ENCODE peak calls at places on chromosome 13, in nine cellular contexts. One of them, this sample, is unnamed.

GRCh38 chr13:109779074-109779473 is 7.3 kb downstream of the IRS2 start:
- DNase-seq in body of pancreas: no peak
- DNase-seq in A549: no peak
- DNase-seq in lower leg skin: no peak
- DNase-seq in heart left ventricle: no peak
- DNase-seq in tibial nerve: no peak
- DNase-seq in HCT116: no peak
- DNase-seq in thyroid gland: no peak
- DNase-seq in suprapubic skin: no peak
- DNase-seq in this sample: no peak

GRCh38 chr13:33208290-33208990 is 77.1 kb downstream of the STARD13 start:
- DNase-seq in body of pancreas: no peak
- DNase-seq in A549: no peak
- DNase-seq in lower leg skin: no peak
- DNase-seq in heart left ventricle: no peak
- DNase-seq in tibial nerve: no peak
- DNase-seq in HCT116: no peak
- DNase-seq in thyroid gland: no peak
- DNase-seq in suprapubic skin: no peak
- DNase-seq in this sample: no peak

GRCh38 chr13:52399708-52400107 is 6.3 kb downstream of the THSD1 start:
- DNase-seq in body of pancreas: no peak
- DNase-seq in A549: peak; percentile 46
- DNase-seq in lower leg skin: no peak
- DNase-seq in heart left ventricle: no peak
- DNase-seq in tibial nerve: no peak
- DNase-seq in HCT116: no peak
- DNase-seq in thyroid gland: no peak
- DNase-seq in suprapubic skin: no peak
- DNase-seq in this sample: no peak

GRCh38 chr13:112234131-112234875 is 141.9 kb upstream of the SPACA7 start:
- DNase-seq in body of pancreas: no peak
- DNase-seq in A549: no peak
- DNase-seq in lower leg skin: peak; percentile 74
- DNase-seq in heart left ventricle: no peak
- DNase-seq in tibial nerve: no peak
- DNase-seq in HCT116: no peak
- DNase-seq in thyroid gland: no peak
- DNase-seq in suprapubic skin: no peak
- DNase-seq in this sample: no peak

GRCh38 chr13:81488021-81488420 is 1147.1 kb upstream of the SPRY2 start:
- DNase-seq in body of pancreas: no peak
- DNase-seq in A549: no peak
- DNase-seq in lower leg skin: no peak
- DNase-seq in heart left ventricle: no peak
- DNase-seq in tibial nerve: no peak
- DNase-seq in HCT116: no peak
- DNase-seq in thyroid gland: no peak
- DNase-seq in suprapubic skin: no peak
- DNase-seq in this sample: no peak

GRCh38 chr13:110448230-110448629 is 113.3 kb downstream of the RAB20 start:
- DNase-seq in body of pancreas: no peak
- DNase-seq in A549: no peak
- DNase-seq in lower leg skin: peak; percentile 48
- DNase-seq in heart left ventricle: no peak
- DNase-seq in tibial nerve: no peak
- DNase-seq in HCT116: peak; percentile 43
- DNase-seq in thyroid gland: no peak
- DNase-seq in suprapubic skin: no peak
- DNase-seq in this sample: peak; percentile 82

GRCh38 chr13:23449386-23450162 is 16.1 kb upstream of the SACS start:
- DNase-seq in body of pancreas: no peak
- DNase-seq in A549: no peak
- DNase-seq in lower leg skin: no peak
- DNase-seq in heart left ventricle: no peak
- DNase-seq in tibial nerve: no peak
- DNase-seq in HCT116: no peak
- DNase-seq in thyroid gland: no peak
- DNase-seq in suprapubic skin: no peak
- DNase-seq in this sample: no peak

GRCh38 chr13:114108141-114108761 is 24.2 kb downstream of the RASA3 start:
- DNase-seq in body of pancreas: no peak
- DNase-seq in A549: no peak
- DNase-seq in lower leg skin: peak; percentile 77
- DNase-seq in heart left ventricle: peak; percentile 17
- DNase-seq in tibial nerve: peak; percentile 11
- DNase-seq in HCT116: no peak
- DNase-seq in thyroid gland: no peak
- DNase-seq in suprapubic skin: peak; percentile 57
- DNase-seq in this sample: no peak

GRCh38 chr13:48264052-48264451 is 31.0 kb downstream of the ITM2B start:
- DNase-seq in body of pancreas: no peak
- DNase-seq in A549: no peak
- DNase-seq in lower leg skin: no peak
- DNase-seq in heart left ventricle: no peak
- DNase-seq in tibial nerve: no peak
- DNase-seq in HCT116: no peak
- DNase-seq in thyroid gland: no peak
- DNase-seq in suprapubic skin: no peak
- DNase-seq in this sample: no peak

GRCh38 chr13:114200673-114201005 is 21.6 kb downstream of the CFAP97D2 start:
- DNase-seq in body of pancreas: no peak
- DNase-seq in A549: no peak
- DNase-seq in lower leg skin: no peak
- DNase-seq in heart left ventricle: no peak
- DNase-seq in tibial nerve: no peak
- DNase-seq in HCT116: no peak
- DNase-seq in thyroid gland: peak; percentile 30
- DNase-seq in suprapubic skin: no peak
- DNase-seq in this sample: no peak

GRCh38 chr13:99506632-99507031 is 5.4 kb downstream of the TM9SF2 start:
- DNase-seq in body of pancreas: no peak
- DNase-seq in A549: no peak
- DNase-seq in lower leg skin: no peak
- DNase-seq in heart left ventricle: no peak
- DNase-seq in tibial nerve: no peak
- DNase-seq in HCT116: no peak
- DNase-seq in thyroid gland: no peak
- DNase-seq in suprapubic skin: no peak
- DNase-seq in this sample: no peak

GRCh38 chr13:42650470-42650869 is 76.5 kb downstream of the TNFSF11 start:
- DNase-seq in body of pancreas: no peak
- DNase-seq in A549: no peak
- DNase-seq in lower leg skin: no peak
- DNase-seq in heart left ventricle: no peak
- DNase-seq in tibial nerve: no peak
- DNase-seq in HCT116: no peak
- DNase-seq in thyroid gland: no peak
- DNase-seq in suprapubic skin: no peak
- DNase-seq in this sample: no peak

DNA sequence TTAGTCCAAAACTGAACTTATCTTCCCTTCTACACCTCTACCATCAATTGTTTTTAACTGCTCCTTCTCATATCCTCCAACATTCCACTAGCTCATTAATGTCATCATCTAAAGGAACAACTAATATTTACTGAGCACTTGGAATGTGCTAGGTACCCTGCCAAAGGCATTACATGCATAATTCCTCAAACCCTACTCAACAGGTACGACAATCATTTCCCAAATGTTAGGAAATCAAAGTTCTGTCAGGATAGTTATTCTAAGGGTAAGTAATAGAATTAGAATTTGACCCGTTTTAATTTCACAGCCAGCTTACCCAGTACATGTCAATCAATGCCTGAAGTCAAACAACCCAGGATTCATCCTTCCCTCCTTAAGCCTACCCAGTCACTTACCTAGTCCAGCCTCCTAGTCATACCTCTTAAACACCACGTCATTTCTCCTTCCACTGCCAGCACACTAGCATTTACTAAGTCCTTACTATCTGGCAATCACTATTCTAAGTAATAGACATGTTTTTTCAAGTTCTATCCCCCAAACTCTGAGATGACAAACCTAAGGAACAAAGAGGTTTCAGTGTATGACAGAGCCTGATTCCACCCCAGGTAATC is 2.4 kb downstream of the LNX2 start:
- DNase-seq in body of pancreas: peak; percentile 70
- DNase-seq in A549: no peak
- DNase-seq in lower leg skin: no peak
- DNase-seq in heart left ventricle: no peak
- DNase-seq in tibial nerve: no peak
- DNase-seq in HCT116: no peak
- DNase-seq in thyroid gland: no peak
- DNase-seq in suprapubic skin: no peak
- DNase-seq in this sample: no peak
- TF ChIP-seq POLR2A in body of pancreas: no peak
- TF ChIP-seq POLR2A in A549: no peak
- TF ChIP-seq POLR2A in lower leg skin: no peak
- TF ChIP-seq POLR2A in heart left ventricle: no peak
- TF ChIP-seq POLR2A in tibial nerve: no peak
- TF ChIP-seq POLR2A in HCT116: no peak
- TF ChIP-seq POLR2A in thyroid gland: no peak
- TF ChIP-seq POLR2A in suprapubic skin: no peak
- TF ChIP-seq POLR2A in this sample: no peak

DNA sequence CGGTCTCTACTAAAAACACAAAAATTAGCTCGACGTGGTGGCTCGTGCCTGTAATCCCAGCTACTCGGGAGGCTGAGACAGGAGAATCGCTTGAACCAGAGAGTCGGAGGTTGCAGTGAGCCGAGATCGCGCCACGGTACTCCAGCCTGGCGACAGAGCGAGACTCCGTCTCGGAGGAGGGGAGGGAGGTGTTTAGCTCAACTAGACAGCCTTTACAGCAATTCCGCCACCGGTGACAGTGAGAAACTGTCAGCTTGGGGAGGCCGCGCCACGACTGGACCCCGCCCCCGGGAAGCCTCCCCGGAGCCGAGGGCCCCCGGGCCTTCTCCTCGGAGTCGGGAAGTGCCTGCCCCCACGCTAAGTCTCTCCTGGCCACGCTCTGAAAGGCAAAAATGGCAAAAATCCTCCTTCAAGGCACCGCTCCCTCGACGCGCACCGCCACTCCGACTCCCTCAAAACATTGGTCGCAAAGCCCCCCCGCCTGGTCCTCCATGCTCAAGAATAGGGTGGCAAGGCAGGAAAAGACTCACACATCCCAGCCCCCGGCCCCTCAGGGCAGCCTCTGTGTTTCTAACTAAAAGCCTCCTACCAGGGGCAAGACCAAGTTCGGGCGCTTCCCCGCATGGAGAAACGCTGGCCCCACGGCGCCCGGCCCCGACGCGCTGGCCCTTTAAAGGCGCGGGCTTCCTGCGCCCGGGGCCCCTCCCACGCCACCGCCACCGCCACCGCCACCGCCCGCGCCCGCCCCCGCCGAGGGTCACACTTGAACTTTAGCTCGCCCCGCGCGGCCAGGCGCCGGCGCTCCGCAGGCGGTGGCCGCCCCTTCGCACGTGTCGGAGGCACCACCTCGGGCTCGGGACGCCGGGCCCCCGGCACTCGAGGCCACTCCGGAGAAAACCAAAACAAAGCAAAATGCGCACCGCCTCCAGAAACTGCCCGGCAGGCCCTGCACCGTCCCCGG is 2.1 kb downstream of the FOXO1 start:
- DNase-seq in body of pancreas: peak; percentile 80
- DNase-seq in A549: peak; percentile 46
- DNase-seq in lower leg skin: peak; percentile 96
- DNase-seq in heart left ventricle: peak; percentile 90
- DNase-seq in tibial nerve: peak; percentile 73
- DNase-seq in HCT116: no peak
- DNase-seq in thyroid gland: peak; percentile 84
- DNase-seq in suprapubic skin: peak; percentile 82
- DNase-seq in this sample: no peak
- TF ChIP-seq POLR2A in body of pancreas: peak; percentile 65
- TF ChIP-seq POLR2A in A549: no peak
- TF ChIP-seq POLR2A in lower leg skin: no peak
- TF ChIP-seq POLR2A in heart left ventricle: peak; percentile 73
- TF ChIP-seq POLR2A in tibial nerve: peak; percentile 66
- TF ChIP-seq POLR2A in HCT116: peak; percentile 26
- TF ChIP-seq POLR2A in thyroid gland: peak; percentile 19
- TF ChIP-seq POLR2A in suprapubic skin: peak; percentile 55
- TF ChIP-seq POLR2A in this sample: no peak

DNA sequence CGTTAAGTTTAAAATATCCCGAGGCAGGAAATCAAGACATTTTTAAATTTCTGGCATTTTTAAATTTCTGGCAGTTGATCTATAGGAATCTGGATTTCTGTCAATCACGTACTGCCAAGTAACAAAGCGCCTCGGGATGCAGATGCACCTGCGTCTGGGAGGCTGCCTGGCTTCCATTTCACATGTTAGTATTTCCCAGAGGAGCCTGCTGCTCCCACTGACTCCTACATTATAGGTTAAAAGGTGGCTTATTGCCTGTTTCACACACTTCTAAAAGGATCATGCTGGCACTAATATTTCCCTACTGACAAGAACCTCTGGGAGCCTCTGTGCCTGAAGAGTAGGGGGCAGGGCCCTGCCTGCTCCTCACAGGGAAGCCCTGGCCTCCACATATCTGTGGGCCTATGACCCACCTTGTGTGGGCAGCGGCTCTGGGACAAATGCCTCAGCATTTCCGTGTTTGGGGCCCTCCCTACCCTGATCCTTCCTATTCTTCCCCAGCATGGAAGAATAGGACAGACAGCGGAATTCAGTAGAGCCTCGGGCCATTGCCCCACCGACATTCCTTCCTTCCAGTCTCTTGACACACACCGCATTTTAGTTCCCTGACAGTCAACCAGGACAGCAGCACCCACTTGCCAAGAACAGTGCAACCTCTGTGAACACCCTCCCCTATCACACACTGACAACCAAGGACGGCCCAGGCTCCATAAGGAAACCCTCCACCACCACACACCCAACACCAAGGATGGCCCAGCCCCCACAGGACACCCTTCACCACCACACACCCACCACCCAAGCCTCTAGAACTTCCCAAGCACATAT is 62.6 kb upstream of the ATP12A start:
- DNase-seq in body of pancreas: no peak
- DNase-seq in A549: no peak
- DNase-seq in lower leg skin: peak; percentile 32
- DNase-seq in heart left ventricle: no peak
- DNase-seq in tibial nerve: no peak
- DNase-seq in HCT116: no peak
- DNase-seq in thyroid gland: no peak
- DNase-seq in suprapubic skin: no peak
- DNase-seq in this sample: no peak
- TF ChIP-seq POLR2A in body of pancreas: no peak
- TF ChIP-seq POLR2A in A549: no peak
- TF ChIP-seq POLR2A in lower leg skin: no peak
- TF ChIP-seq POLR2A in heart left ventricle: no peak
- TF ChIP-seq POLR2A in tibial nerve: no peak
- TF ChIP-seq POLR2A in HCT116: no peak
- TF ChIP-seq POLR2A in thyroid gland: no peak
- TF ChIP-seq POLR2A in suprapubic skin: no peak
- TF ChIP-seq POLR2A in this sample: no peak

DNA sequence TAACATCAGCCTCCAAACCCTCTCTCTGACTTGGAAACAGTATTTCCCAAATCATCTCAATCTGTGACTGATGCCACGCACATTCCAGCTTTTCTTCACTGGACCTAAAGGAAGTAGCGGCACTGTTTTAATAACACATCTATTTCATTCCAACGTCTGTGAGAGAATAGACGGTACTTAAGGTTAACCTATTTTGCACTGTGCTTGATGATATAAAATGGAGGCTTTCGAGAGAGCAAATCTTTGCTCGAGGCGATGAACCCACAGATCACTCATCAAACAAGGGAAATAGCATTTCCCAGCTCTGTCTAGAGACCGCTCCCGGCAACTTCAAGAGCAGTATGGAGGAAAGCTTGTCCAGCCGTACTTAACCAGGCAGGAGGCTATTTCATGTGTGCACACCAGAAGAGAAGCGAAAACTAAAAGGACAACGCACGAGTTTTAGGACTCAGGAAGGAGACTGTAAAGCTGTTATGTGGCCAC is 2.9 kb downstream of the UBL3 start:
- DNase-seq in body of pancreas: peak; percentile 35
- DNase-seq in A549: peak; percentile 26
- DNase-seq in lower leg skin: no peak
- DNase-seq in heart left ventricle: no peak
- DNase-seq in tibial nerve: no peak
- DNase-seq in HCT116: no peak
- DNase-seq in thyroid gland: peak; percentile 39
- DNase-seq in suprapubic skin: no peak
- DNase-seq in this sample: no peak
- TF ChIP-seq POLR2A in body of pancreas: peak; percentile 29
- TF ChIP-seq POLR2A in A549: no peak
- TF ChIP-seq POLR2A in lower leg skin: no peak
- TF ChIP-seq POLR2A in heart left ventricle: no peak
- TF ChIP-seq POLR2A in tibial nerve: no peak
- TF ChIP-seq POLR2A in HCT116: no peak
- TF ChIP-seq POLR2A in thyroid gland: no peak
- TF ChIP-seq POLR2A in suprapubic skin: no peak
- TF ChIP-seq POLR2A in this sample: no peak